ENCODE peak calls at places on chromosomes 16 and 17, in ten cellular contexts. Z, X, S, Y, R, O, L, P, C and F are unnamed samples.
A peak's percentile ranks its signal among the peaks of the same experiment; 100 is the strongest.

GRCh38 chr17:72591500-72592241 is 470.9 kb downstream of the SOX9 start:
- DNase-seq in C (peak; percentile 50), R (no peak), S (no peak), O (no peak), Y (peak; percentile 36), P (peak; percentile 18), L (no peak), X (peak; percentile 36), Z (no peak), F (peak; percentile 53)

GRCh38 chr17:47615766-47616424 is 33.8 kb upstream of the KPNB1 start:
- DNase-seq in O (no peak), L (peak; percentile 50), Y (peak; percentile 36), P (no peak), R (peak; percentile 19), X (peak; percentile 57), Z (no peak), S (no peak), C (peak; percentile 32), F (peak; percentile 57)

GRCh38 chr16:69055003-69055402 is 50.5 kb upstream of the HAS3 start:
- DNase-seq in L (no peak), R (no peak), O (no peak), Z (no peak), C (no peak), S (no peak), Y (no peak), P (no peak), X (no peak), F (no peak)

GRCh38 chr16:85367485-85367884 is 245.6 kb upstream of the GSE1 start:
- DNase-seq in X (no peak), Z (no peak), Y (no peak), P (no peak), R (no peak), L (no peak), C (no peak), O (no peak), S (no peak), F (no peak)

GRCh38 chr17:5706835-5707234 is 122.5 kb upstream of the NLRP1 start:
- DNase-seq in X (peak; percentile 41), S (no peak), P (peak; percentile 61), Y (peak; percentile 36), R (peak; percentile 46), L (peak; percentile 66), O (peak; percentile 54), C (peak; percentile 68), Z (peak; percentile 55), F (peak; percentile 47)

GRCh38 chr17:45221081-45221996 is at the start of gene FMNL1:
- DNase-seq in Z (peak; percentile 38), X (no peak), Y (no peak), P (peak; percentile 81), C (no peak), L (peak; percentile 15), R (no peak), O (peak; percentile 61), S (no peak), F (no peak)

GRCh38 chr16:84341533-84342295 is 26.6 kb upstream of the ATP2C2 start:
- DNase-seq in O (no peak), Y (no peak), S (no peak), Z (no peak), C (no peak), X (peak; percentile 85), L (no peak), R (no peak), P (no peak), F (no peak)

GRCh38 chr17:41799366-41799765 is 12.4 kb downstream of the P3H4 start:
- DNase-seq in S (no peak), R (peak; percentile 52), C (no peak), O (no peak), X (no peak), P (no peak), L (no peak), Y (no peak), Z (no peak), F (no peak)

GRCh38 chr16:21656795-21657768 is 4.7 kb upstream of the IGSF6 start:
- DNase-seq in X (peak; percentile 51), P (peak; percentile 40), C (peak; percentile 29), Z (peak; percentile 23), R (peak; percentile 69), O (peak; percentile 15), L (peak; percentile 63), Y (peak; percentile 56), S (no peak), F (peak; percentile 62)

GRCh38 chr17:75457047-75457654 is 716 bp downstream of the TMEM94 start:
- DNase-seq in O (peak; percentile 1), Y (no peak), R (no peak), Z (peak; percentile 40), S (no peak), X (no peak), P (peak; percentile 22), C (peak; percentile 68), L (peak; percentile 33), F (peak; percentile 41)

GRCh38 chr17:18158022-18158600 is 25.5 kb upstream of the ALKBH5 start:
- DNase-seq in L (peak; percentile 85), S (peak; percentile 79), R (peak; percentile 84), Y (no peak), C (peak; percentile 93), O (peak; percentile 95), P (peak; percentile 98), X (peak; percentile 91), Z (peak; percentile 58), F (no peak)